ENCODE peak calls at places on chromosomes 4 and X, in four cellular contexts. One of them, this sample, is unnamed. For H3K4me1, the result is how much of the 10 kb centered on the place peaks cover.

GRCh38 chr4:1216869-1217294 is 32.0 kb downstream of the CTBP1 start:
- DNase-seq in breast epithelium: no peak
- DNase-seq in ovary: no peak
- DNase-seq in right lobe of liver: no peak
- DNase-seq in this sample: no peak

GRCh38 chr4:61202638-61203495 is 2.7 kb downstream of the ADGRL3 start:
- DNase-seq in breast epithelium: no peak
- DNase-seq in right lobe of liver: no peak
- DNase-seq in ovary: no peak
- DNase-seq in this sample: no peak

GRCh38 chrX:13398073-13398823 is 78.4 kb upstream of the ATXN3L start:
- DNase-seq in ovary: no peak
- DNase-seq in right lobe of liver: no peak
- DNase-seq in breast epithelium: peak
- DNase-seq in this sample: peak

GRCh38 chrX:151206871-151207270 is 30.5 kb downstream of the GPR50 start:
- DNase-seq in breast epithelium: no peak
- DNase-seq in right lobe of liver: no peak
- DNase-seq in ovary: no peak
- DNase-seq in this sample: no peak

GRCh38 chrX:104281564-104281963 is 26.8 kb upstream of the ESX1 start:
- DNase-seq in right lobe of liver: no peak
- DNase-seq in ovary: no peak
- DNase-seq in breast epithelium: no peak
- DNase-seq in this sample: no peak

GRCh38 chrX:107902721-107903120 is 77.1 kb downstream of the MID2 start:
- DNase-seq in right lobe of liver: no peak
- DNase-seq in breast epithelium: no peak
- DNase-seq in ovary: no peak
- DNase-seq in this sample: no peak

GRCh38 chr4:1784789-1785591 is 8.1 kb upstream of the FGFR3 start:
- DNase-seq in right lobe of liver: no peak
- DNase-seq in ovary: peak
- DNase-seq in breast epithelium: no peak
- DNase-seq in this sample: no peak

GRCh38 chrX:107360788-107361360 is 88.6 kb upstream of the FRMPD3 start:
- DNase-seq in right lobe of liver: no peak
- DNase-seq in breast epithelium: no peak
- DNase-seq in ovary: no peak
- DNase-seq in this sample: no peak

GRCh38 chr4:183840311-183840710 is 64.8 kb upstream of the STOX2 start:
- DNase-seq in ovary: peak
- DNase-seq in right lobe of liver: peak
- DNase-seq in breast epithelium: peak
- DNase-seq in this sample: peak

GRCh38 chr4:80134936-80135701 is 62.1 kb upstream of the ANTXR2 start:
- DNase-seq in ovary: no peak
- DNase-seq in breast epithelium: no peak
- DNase-seq in right lobe of liver: no peak
- DNase-seq in this sample: no peak

GRCh38 chrX:107704587-107704986 is 71.0 kb downstream of the TSC22D3 start:
- DNase-seq in ovary: no peak
- DNase-seq in breast epithelium: no peak
- DNase-seq in right lobe of liver: no peak
- DNase-seq in this sample: no peak

GRCh38 chrX:84170931-84171330 is 17.1 kb downstream of the RPS6KA6 start:
- DNase-seq in right lobe of liver: no peak
- DNase-seq in breast epithelium: no peak
- DNase-seq in ovary: no peak
- DNase-seq in this sample: no peak

GRCh38 chrX:154596290-154596929 is 11.5 kb downstream of the CTAG1A start:
- DNase-seq in right lobe of liver: no peak
- DNase-seq in breast epithelium: peak
- DNase-seq in ovary: no peak
- DNase-seq in this sample: no peak

GRCh38 chr4:86891785-86892638 is at the start of gene C4orf36:
- DNase-seq in breast epithelium: peak
- DNase-seq in right lobe of liver: peak
- DNase-seq in ovary: peak
- DNase-seq in this sample: peak

GRCh38 chr4:760616-761015 is 55.0 kb downstream of the PCGF3 start:
- DNase-seq in right lobe of liver: peak
- DNase-seq in breast epithelium: no peak
- DNase-seq in ovary: no peak
- DNase-seq in this sample: no peak

GRCh38 chrX:13082286-13083065 is 38.1 kb upstream of the FAM9C start:
- DNase-seq in right lobe of liver: no peak
- DNase-seq in breast epithelium: no peak
- DNase-seq in ovary: no peak
- DNase-seq in this sample: no peak

GRCh38 chrX:54178100-54178940 is 4.7 kb downstream of the FAM120C start:
- DNase-seq in ovary: no peak
- DNase-seq in breast epithelium: no peak
- DNase-seq in right lobe of liver: no peak
- DNase-seq in this sample: no peak

GRCh38 chrX:119791437-119792231 is at the start of gene RPL39:
- DNase-seq in breast epithelium: peak
- DNase-seq in ovary: peak
- DNase-seq in right lobe of liver: peak
- DNase-seq in this sample: peak

GRCh38 chr4:31045724-31046318 is 325.7 kb downstream of the PCDH7 start:
- DNase-seq in right lobe of liver: no peak
- DNase-seq in breast epithelium: no peak
- DNase-seq in ovary: no peak
- DNase-seq in this sample: no peak

GRCh38 chr4:6732441-6733357 is 16.7 kb downstream of the BLOC1S4 start:
- DNase-seq in ovary: peak
- DNase-seq in breast epithelium: peak
- DNase-seq in right lobe of liver: peak
- DNase-seq in this sample: peak

GRCh38 chrX:65127804-65128203 is 151.6 kb upstream of the ZC4H2 start:
- DNase-seq in ovary: no peak
- DNase-seq in right lobe of liver: no peak
- DNase-seq in breast epithelium: no peak
- DNase-seq in this sample: no peak

GRCh38 chr4:40685300-40685699 is 55.6 kb upstream of the RBM47 start:
- DNase-seq in right lobe of liver: no peak
- DNase-seq in breast epithelium: no peak
- DNase-seq in ovary: no peak
- DNase-seq in this sample: no peak

GRCh38 chr4:139559692-139560091 is 3.7 kb upstream of the SETD7 start:
- DNase-seq in ovary: no peak
- DNase-seq in right lobe of liver: no peak
- DNase-seq in breast epithelium: no peak
- DNase-seq in this sample: no peak

GRCh38 chr4:34183916-34184315 is 2060.4 kb downstream of the ARAP2 start:
- DNase-seq in right lobe of liver: no peak
- DNase-seq in breast epithelium: no peak
- DNase-seq in ovary: no peak
- DNase-seq in this sample: no peak

GRCh38 chr4:11399461-11399971 is 29.2 kb downstream of the HS3ST1 start:
- DNase-seq in breast epithelium: no peak
- DNase-seq in ovary: peak
- DNase-seq in right lobe of liver: no peak
- DNase-seq in this sample: peak

GRCh38 chrX:115311666-115312065 is 22.2 kb downstream of the LUZP4 start:
- DNase-seq in ovary: no peak
- DNase-seq in right lobe of liver: no peak
- DNase-seq in breast epithelium: no peak
- DNase-seq in this sample: no peak

GRCh38 chr4:53788011-53788410 is 196.7 kb upstream of the LNX1 start:
- DNase-seq in ovary: no peak
- DNase-seq in right lobe of liver: no peak
- DNase-seq in breast epithelium: no peak
- DNase-seq in this sample: no peak

GRCh38 chr4:139734201-139734874 is 68.7 kb downstream of the MGST2 start:
- DNase-seq in breast epithelium: peak
- DNase-seq in ovary: no peak
- DNase-seq in right lobe of liver: no peak
- DNase-seq in this sample: peak

GRCh38 chrX:113906168-113906567 is 677.7 kb upstream of the HTR2C start:
- DNase-seq in right lobe of liver: no peak
- DNase-seq in breast epithelium: no peak
- DNase-seq in ovary: no peak
- DNase-seq in this sample: no peak

GRCh38 chr4:82748781-82749504 is 49.7 kb downstream of the SCD5 start:
- DNase-seq in breast epithelium: no peak
- DNase-seq in right lobe of liver: no peak
- DNase-seq in ovary: no peak
- DNase-seq in this sample: no peak

GRCh38 chr4:124266706-124267105 is 445.8 kb downstream of the ANKRD50 start:
- DNase-seq in ovary: no peak
- DNase-seq in right lobe of liver: no peak
- DNase-seq in breast epithelium: no peak
- DNase-seq in this sample: no peak

GRCh38 chr4:24422644-24423043 is 161.7 kb downstream of the DHX15 start:
- DNase-seq in ovary: no peak
- DNase-seq in breast epithelium: no peak
- DNase-seq in right lobe of liver: no peak
- DNase-seq in this sample: no peak

DNA sequence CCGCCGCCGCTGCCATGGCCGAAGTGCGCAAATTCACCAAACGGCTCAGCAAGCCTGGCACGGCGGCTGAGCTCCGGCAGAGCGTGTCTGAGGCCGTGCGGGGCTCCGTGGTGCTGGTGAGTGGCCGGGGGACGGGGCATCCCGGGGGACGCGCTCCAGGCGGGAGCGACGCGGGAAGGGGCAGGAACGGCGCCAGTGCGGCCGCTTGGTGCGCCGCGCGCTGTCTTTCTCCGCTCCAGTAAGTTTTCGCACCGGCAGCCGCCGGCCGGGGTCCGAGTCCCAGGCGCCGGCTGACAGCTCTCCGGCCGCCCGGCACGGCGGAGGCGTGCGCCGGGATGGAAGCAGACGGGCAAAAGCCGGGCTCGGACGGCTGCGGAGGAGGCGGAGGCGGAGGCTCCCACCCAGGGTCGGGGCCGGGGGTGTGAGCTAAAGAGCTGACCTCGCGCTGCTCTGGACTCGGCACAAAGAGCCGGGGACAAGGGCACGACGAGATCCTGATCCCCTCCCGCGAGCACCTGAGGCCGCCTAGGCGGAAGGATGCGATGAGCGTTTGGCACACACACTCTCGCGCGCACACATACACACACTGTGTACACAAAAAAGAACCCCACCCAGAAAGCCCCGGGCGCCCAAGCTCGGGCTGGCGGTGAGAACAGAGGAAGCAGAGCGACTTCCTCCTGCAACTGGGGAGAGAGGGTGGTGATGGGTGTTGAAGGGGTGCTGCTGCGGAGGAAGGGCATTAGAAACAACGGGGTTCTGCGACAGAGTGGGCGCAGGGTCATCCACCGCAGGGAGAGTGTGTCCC is 545 bp downstream of the DOCK11 start:
- DNase-seq in right lobe of liver: peak
- DNase-seq in ovary: peak
- DNase-seq in breast epithelium: peak
- DNase-seq in this sample: peak
- TF ChIP-seq POLR2A in right lobe of liver: no peak
- TF ChIP-seq POLR2A in ovary: no peak
- TF ChIP-seq POLR2A in breast epithelium: no peak
- TF ChIP-seq POLR2A in this sample: no peak

GRCh38 chrX:41119803-41120202 is 34.6 kb downstream of the USP9X start:
- DNase-seq in ovary: no peak
- DNase-seq in breast epithelium: no peak
- DNase-seq in right lobe of liver: no peak
- DNase-seq in this sample: no peak
- H3K4me1 ChIP-seq in ovary: under half
- H3K4me1 ChIP-seq in breast epithelium: under half
- H3K4me1 ChIP-seq in right lobe of liver: under half
- H3K4me1 ChIP-seq in this sample: under half

GRCh38 chrX:40176256-40176978 is 78.7 kb upstream of the BCOR start:
- DNase-seq in breast epithelium: no peak
- DNase-seq in ovary: peak
- DNase-seq in right lobe of liver: peak
- DNase-seq in this sample: peak
- TF ChIP-seq POLR2A in breast epithelium: no peak
- TF ChIP-seq POLR2A in ovary: peak
- TF ChIP-seq POLR2A in right lobe of liver: peak
- TF ChIP-seq POLR2A in this sample: no peak

GRCh38 chrX:10101269-10101668 is 55.5 kb upstream of the CLCN4 start:
- DNase-seq in ovary: no peak
- DNase-seq in right lobe of liver: no peak
- DNase-seq in breast epithelium: peak
- DNase-seq in this sample: no peak
- H3K4me1 ChIP-seq in ovary: under half
- H3K4me1 ChIP-seq in right lobe of liver: under half
- H3K4me1 ChIP-seq in breast epithelium: under half
- H3K4me1 ChIP-seq in this sample: under half